ENCODE peak calls at places on chromosomes 7 and 10, in five cellular contexts. V is PC-3, P is AG04450, U is GM23338, T is neural progenitor cell. M is an unnamed sample.

GRCh38 chr7:80659120-80660055 is 20.9 kb downstream of the CD36 start:
- DNase-seq in V (peak; percentile 62), P (no peak), U (peak; percentile 44), T (peak; percentile 37), M (no peak)

GRCh38 chr7:75737856-75738603 is 711 bp downstream of the HIP1 start:
- DNase-seq in V (no peak), P (no peak), U (peak; percentile 59), T (peak; percentile 68), M (no peak)

GRCh38 chr10:30111340-30111980 is 52.1 kb upstream of the JCAD start:
- DNase-seq in U (no peak), V (peak; percentile 91), P (peak; percentile 58), T (no peak), M (no peak)

GRCh38 chr7:139741813-139742344 is 35.9 kb downstream of the HIPK2 start:
- DNase-seq in V (peak; percentile 7), T (no peak), P (no peak), U (no peak), M (no peak)

GRCh38 chr10:79380918-79381775 is 33.9 kb downstream of the PPIF start:
- DNase-seq in U (no peak), V (no peak), T (no peak), P (no peak), M (no peak)

GRCh38 chr7:105454058-105454739 is 65.5 kb upstream of the SRPK2 start:
- DNase-seq in T (no peak), P (peak; percentile 60), V (peak; percentile 58), U (no peak), M (no peak)

GRCh38 chr10:34727595-34728033 is 87.5 kb downstream of the PARD3 start:
- DNase-seq in T (no peak), U (peak; percentile 56), P (no peak), V (no peak), M (no peak)

GRCh38 chr10:64014281-64014680 is 493.1 kb downstream of the REEP3 start:
- DNase-seq in V (no peak), P (no peak), T (no peak), U (no peak), M (no peak)

GRCh38 chr7:153030976-153031375 is 271.4 kb downstream of the ACTR3B start:
- DNase-seq in V (no peak), T (no peak), P (no peak), U (no peak), M (no peak)

GRCh38 chr7:47782022-47782421 is 166.2 kb downstream of the PKD1L1 start:
- DNase-seq in V (no peak), U (no peak), P (no peak), T (no peak), M (no peak)

GRCh38 chr10:44020322-44021111 is 364.4 kb downstream of the CXCL12 start:
- DNase-seq in U (no peak), P (no peak), T (no peak), V (no peak), M (no peak)
- TF ChIP-seq CTCF in U (no peak), P (no peak), T (no peak), V (no peak), M (no peak)

GRCh38 chr10:62813981-62814380 is 2.2 kb downstream of the EGR2 start:
- DNase-seq in T (no peak), V (no peak), U (no peak), P (no peak), M (no peak)
- H3K4me3 ChIP-seq in T (no peak overlapping the region), V (no peak overlapping the region), U (no peak overlapping the region), P (no peak overlapping the region), M (no peak overlapping the region)

DNA sequence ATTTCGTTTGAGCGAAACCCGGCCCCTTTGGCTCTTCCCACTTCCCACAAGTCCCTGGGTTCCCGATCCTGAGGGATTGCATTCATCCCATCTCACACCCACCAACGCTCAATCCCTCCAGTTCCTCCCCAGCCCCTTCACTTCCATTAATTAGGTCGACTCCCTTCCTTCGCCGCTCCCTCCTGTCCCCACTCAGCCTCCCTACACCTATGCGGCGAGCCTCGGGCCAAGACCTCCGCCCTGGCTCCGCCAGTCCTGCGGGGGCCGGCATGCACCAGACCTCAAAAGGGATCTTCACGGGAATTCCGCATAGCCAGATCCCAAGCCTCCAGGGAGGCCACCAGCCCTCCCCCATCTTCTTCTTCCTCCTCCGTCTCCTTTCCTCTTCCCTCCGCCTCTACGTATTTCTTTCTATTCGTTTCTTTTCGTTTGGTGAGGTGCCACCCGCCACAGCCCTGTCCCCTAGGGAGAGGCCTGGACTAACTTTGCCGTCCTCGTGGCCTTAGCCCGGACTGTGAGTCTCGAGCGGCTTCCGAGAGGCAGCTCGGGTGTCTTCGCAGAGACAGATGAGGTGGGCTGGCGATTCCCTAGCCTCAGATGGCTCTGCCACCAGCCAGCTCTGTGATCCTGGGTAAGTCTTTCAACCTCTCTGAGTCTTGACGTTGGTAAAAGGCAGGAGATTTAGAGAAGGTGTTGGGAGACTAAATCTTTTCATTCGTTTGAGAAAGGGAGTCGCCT is 8.0 kb upstream of the LBX1 start:
- DNase-seq in U (peak; percentile 79), T (peak; percentile 72), P (no peak), V (no peak), M (no peak)
- H3K27me3 ChIP-seq in U (peaks cover 100% of the 10 kb centered on the region), T (peaks cover 100% of the 10 kb centered on the region), P (peaks cover 77% of the 10 kb centered on the region), V (peaks cover 31% of the 10 kb centered on the region), M (peaks cover 72% of the 10 kb centered on the region)

GRCh38 chr10:120734476-120735078 is 116.6 kb upstream of the WDR11 start:
- DNase-seq in U (no peak), T (no peak), P (no peak), V (peak; percentile 50), M (no peak)

GRCh38 chr10:120736377-120736776 is 114.8 kb upstream of the WDR11 start:
- DNase-seq in V (no peak), T (no peak), P (no peak), U (no peak), M (no peak)

GRCh38 chr10:120738658-120739057 is 112.5 kb upstream of the WDR11 start:
- DNase-seq in T (no peak), U (no peak), V (no peak), P (no peak), M (no peak)

GRCh38 chr10:120735315-120735714 is 115.8 kb upstream of the WDR11 start:
- DNase-seq in T (no peak), V (no peak), P (no peak), U (no peak), M (no peak)

GRCh38 chr10:120735773-120736371 is 115.3 kb upstream of the WDR11 start:
- DNase-seq in V (peak; percentile 50), T (no peak), P (no peak), U (peak; percentile 46), M (no peak)
- TF ChIP-seq CTCF in V (peak; percentile 79), T (peak; percentile 76), P (peak; percentile 64), U (peak; percentile 82), M (peak; percentile 76)

GRCh38 chr7:107313355-107313754 is 144.6 kb downstream of the HBP1 start:
- DNase-seq in T (no peak), U (no peak), P (no peak), V (no peak), M (no peak)
- H3K4me3 ChIP-seq in T (no peak overlapping the region), U (no peak overlapping the region), P (no peak overlapping the region), V (no peak overlapping the region), M (no peak overlapping the region)

DNA sequence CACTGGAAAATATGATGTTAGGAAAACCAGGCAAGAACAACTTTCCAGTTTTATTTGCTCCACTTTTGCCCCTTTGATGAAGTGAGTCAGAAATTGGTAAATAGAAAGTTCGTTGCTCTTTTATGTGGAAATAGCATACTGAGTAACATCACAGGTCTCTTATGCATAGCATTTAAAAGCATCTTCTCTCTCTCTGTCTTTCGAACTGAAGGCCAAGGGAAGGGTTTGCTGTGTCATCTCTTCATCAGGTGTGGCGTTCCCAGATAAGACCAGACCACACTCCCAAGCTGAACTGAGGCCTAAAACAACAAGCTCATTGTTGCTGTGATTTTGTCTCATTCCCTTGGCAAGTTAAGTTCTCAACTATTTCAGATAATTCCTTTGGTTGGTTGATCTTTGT is 131.8 kb upstream of the GRB10 start:
- DNase-seq in T (no peak), V (peak; percentile 73), P (no peak), U (no peak), M (no peak)
- H3K27me3 ChIP-seq in T (no peaks in the 10 kb centered on the region), V (no peaks in the 10 kb centered on the region), P (no peaks in the 10 kb centered on the region), U (no peaks in the 10 kb centered on the region), M (no peaks in the 10 kb centered on the region)

GRCh38 chr7:49327155-49327554 is 402.8 kb downstream of the CDC14C start:
- DNase-seq in P (no peak), V (no peak), T (no peak), U (peak; percentile 5), M (no peak)

GRCh38 chr7:49322476-49322875 is 398.1 kb downstream of the CDC14C start:
- DNase-seq in U (no peak), T (no peak), V (no peak), P (no peak), M (no peak)

GRCh38 chr7:49320083-49320482 is 395.7 kb downstream of the CDC14C start:
- DNase-seq in U (no peak), P (no peak), V (no peak), T (no peak), M (no peak)

GRCh38 chr7:49324707-49325106 is 400.4 kb downstream of the CDC14C start:
- DNase-seq in P (no peak), U (peak; percentile 13), V (peak; percentile 48), T (peak; percentile 14), M (no peak)
- TF ChIP-seq CTCF in P (no peak), U (no peak), V (peak; percentile 55), T (peak; percentile 39), M (no peak)

DNA sequence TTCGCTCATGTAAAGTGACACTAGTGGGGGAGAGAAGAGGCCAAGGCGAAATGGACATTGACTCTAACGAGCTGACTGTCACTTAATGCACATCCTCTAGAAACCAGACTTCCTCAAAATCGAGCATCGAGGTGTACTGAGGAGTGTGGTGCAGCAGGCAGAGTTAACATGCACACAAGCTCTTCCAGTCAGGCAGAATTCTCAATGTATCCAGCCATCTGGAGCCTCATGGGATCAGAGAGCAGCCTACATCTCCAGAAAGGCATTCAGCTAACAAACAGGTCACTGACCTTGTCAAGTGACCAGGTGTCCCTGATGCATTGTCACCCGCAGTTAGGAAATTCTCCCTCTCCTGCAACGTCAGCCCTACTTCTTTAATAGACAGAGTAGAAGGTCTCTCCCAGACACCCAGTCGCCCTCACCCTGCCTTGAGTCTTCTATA is 259.8 kb upstream of the AOAH start:
- DNase-seq in V (no peak), U (no peak), T (no peak), P (no peak), M (no peak)
- H3K4me3 ChIP-seq in V (no peak overlapping the region), U (no peak overlapping the region), T (no peak overlapping the region), P (no peak overlapping the region), M (peak overlapping the region; percentile 65)

DNA sequence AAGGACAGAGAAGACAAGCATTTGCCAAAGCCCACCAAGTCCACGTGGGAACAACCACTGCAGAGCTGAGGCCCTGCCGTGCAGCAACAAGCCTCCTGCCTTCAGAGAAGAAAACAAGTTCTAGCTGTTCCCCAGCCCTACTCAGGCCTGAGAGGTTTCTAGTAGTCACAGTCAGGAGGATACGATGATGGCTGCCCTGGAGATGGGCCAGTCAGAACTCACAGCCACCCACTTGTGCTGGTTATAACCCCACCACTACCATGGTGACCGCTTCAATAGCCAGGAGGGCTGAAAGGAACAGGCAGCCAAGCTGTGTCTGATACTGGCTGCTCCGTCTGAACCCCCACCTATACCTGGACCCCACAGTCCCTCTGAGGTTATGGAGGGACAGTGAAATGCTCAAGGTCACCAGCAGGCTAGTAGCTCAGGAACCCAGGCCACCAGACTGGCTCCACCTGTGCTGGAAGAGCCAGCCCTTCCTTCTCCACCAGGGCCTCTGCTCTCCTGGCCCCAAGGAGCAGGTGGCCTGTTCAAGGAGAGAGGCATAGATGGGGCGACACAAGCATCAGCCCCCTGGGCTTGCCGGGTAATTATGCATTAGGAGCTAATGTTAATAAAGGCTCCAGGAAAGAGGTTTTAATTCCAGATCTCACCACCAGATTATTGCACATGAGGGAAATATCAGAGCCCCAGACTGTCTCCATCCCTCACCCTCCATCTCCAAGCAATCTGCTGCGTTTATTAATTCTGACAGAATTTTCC is 125.8 kb upstream of the PCBD1 start:
- DNase-seq in P (no peak), U (no peak), T (no peak), V (no peak), M (no peak)
- H3K27me3 ChIP-seq in P (peaks cover 10% of the 10 kb centered on the region), U (no peaks in the 10 kb centered on the region), T (no peaks in the 10 kb centered on the region), V (peaks cover 40% of the 10 kb centered on the region), M (no peaks in the 10 kb centered on the region)

GRCh38 chr10:75097666-75098285 is 13.7 kb upstream of the SAMD8 start:
- DNase-seq in T (peak; percentile 50), P (no peak), U (peak; percentile 42), V (peak; percentile 58), M (no peak)
- TF ChIP-seq CTCF in T (peak; percentile 46), P (peak; percentile 56), U (no peak), V (peak; percentile 67), M (no peak)

M was measured in dorsolateral prefrontal cortex.